ENCODE peak calls at places on chromosome 11, in nine cellular contexts. D, N, U, Z, X, Y, G, J and M are unnamed samples.

GRCh38 chr11:67313125-67313890 is 10.0 kb downstream of the SSH3 start:
- DNase-seq in D (no peak), N (no peak), U (no peak), Z (no peak), X (no peak), Y (no peak), G (no peak), J (no peak), M (no peak)

GRCh38 chr11:121716060-121716459 is 263.3 kb upstream of the SORL1-AS1 start:
- DNase-seq in D (no peak), N (no peak), U (no peak), Z (no peak), X (no peak), Y (no peak), G (no peak), J (no peak), M (no peak)

GRCh38 chr11:3153291-3153861 is 11.7 kb downstream of the OSBPL5 start:
- DNase-seq in D (no peak), N (peak; percentile 67), U (no peak), Z (no peak), X (no peak), Y (peak; percentile 69), G (no peak), J (no peak), M (peak; percentile 76)

GRCh38 chr11:73950869-73951710 is at the start of gene DNAJB13:
- DNase-seq in D (peak; percentile 40), N (no peak), U (no peak), Z (no peak), X (no peak), Y (peak; percentile 76), G (peak; percentile 29), J (no peak), M (peak; percentile 18)

GRCh38 chr11:20192151-20192550 is 31.9 kb upstream of the DBX1 start:
- DNase-seq in D (no peak), N (no peak), U (no peak), Z (no peak), X (no peak), Y (no peak), G (no peak), J (no peak), M (no peak)

GRCh38 chr11:120606116-120607010 is 94.8 kb downstream of the GRIK4 start:
- DNase-seq in D (no peak), N (no peak), U (no peak), Z (no peak), X (no peak), Y (no peak), G (no peak), J (no peak), M (no peak)

GRCh38 chr11:27018902-27019544 is 21.6 kb upstream of the BBOX1 start:
- DNase-seq in D (no peak), N (no peak), U (no peak), Z (no peak), X (no peak), Y (no peak), G (no peak), J (no peak), M (no peak)

GRCh38 chr11:29317669-29318068 is 699.2 kb downstream of the KCNA4 start:
- DNase-seq in D (no peak), N (no peak), U (no peak), Z (no peak), X (no peak), Y (no peak), G (no peak), J (no peak), M (no peak)

GRCh38 chr11:75498556-75499255 is 27.0 kb downstream of the GDPD5 start:
- DNase-seq in D (no peak), N (no peak), U (no peak), Z (no peak), X (no peak), Y (peak; percentile 32), G (no peak), J (no peak), M (no peak)

GRCh38 chr11:705646-706438 is at the start of gene EPS8L2:
- DNase-seq in D (no peak), N (no peak), U (no peak), Z (no peak), X (no peak), Y (no peak), G (no peak), J (no peak), M (no peak)

GRCh38 chr11:74316772-74317505 is 5.5 kb upstream of the P4HA3 start:
- DNase-seq in D (no peak), N (no peak), U (no peak), Z (no peak), X (no peak), Y (no peak), G (no peak), J (no peak), M (no peak)

GRCh38 chr11:103471546-103471945 is 362.3 kb downstream of the DYNC2H1 start:
- DNase-seq in D (no peak), N (no peak), U (no peak), Z (no peak), X (no peak), Y (no peak), G (no peak), J (no peak), M (no peak)

GRCh38 chr11:93329936-93330445 is 551 bp upstream of the DEUP1 start:
- DNase-seq in D (no peak), N (no peak), U (no peak), Z (no peak), X (no peak), Y (peak; percentile 49), G (no peak), J (no peak), M (no peak)

GRCh38 chr11:115944596-115944995 is 440.4 kb upstream of the CADM1 start:
- DNase-seq in D (no peak), N (no peak), U (no peak), Z (no peak), X (no peak), Y (no peak), G (no peak), J (no peak), M (no peak)

GRCh38 chr11:48101958-48102357 is 114.7 kb upstream of the OR4B1 start:
- DNase-seq in D (no peak), N (no peak), U (no peak), Z (no peak), X (no peak), Y (no peak), G (no peak), J (no peak), M (no peak)

GRCh38 chr11:17762309-17762974 is 27.9 kb downstream of the KCNC1 start:
- DNase-seq in D (no peak), N (no peak), U (no peak), Z (no peak), X (no peak), Y (no peak), G (no peak), J (no peak), M (peak; percentile 35)

GRCh38 chr11:13927496-13927895 is 35.0 kb upstream of the SPON1 start:
- DNase-seq in D (no peak), N (no peak), U (no peak), Z (no peak), X (no peak), Y (no peak), G (no peak), J (no peak), M (no peak)

GRCh38 chr11:124114942-124115781 is at the start of gene VWA5A:
- DNase-seq in D (no peak), N (peak; percentile 49), U (peak; percentile 87), Z (peak; percentile 53), X (peak; percentile 73), Y (peak; percentile 84), G (peak; percentile 88), J (no peak), M (peak; percentile 48)